ENCODE peak calls at places on chromosomes 3 and 15, in five cellular contexts. I is sigmoid colon; J is CD8-positive, alpha-beta memory T cell; L is uterus; U is IMR-90. Y is an unnamed sample. For H3K4me1 and H3K27me3, the result is how much of the 10 kb centered on the place peaks cover.

GRCh38 chr15:70976856-70977255 is 84.2 kb downstream of the LRRC49 start:
- DNase-seq in U (peak), L (no peak), J (no peak), I (no peak), Y (no peak)

GRCh38 chr3:40211579-40211978 is 97.9 kb upstream of the EIF1B start:
- DNase-seq in J (no peak), L (no peak), I (no peak), U (no peak), Y (no peak)

GRCh38 chr3:146883292-146883691 is 278.1 kb upstream of the PLSCR5 start:
- DNase-seq in I (no peak), U (no peak), J (no peak), L (no peak), Y (no peak)

GRCh38 chr3:105351821-105352220 is 14.9 kb upstream of the ALCAM start:
- DNase-seq in U (peak), J (no peak), I (no peak), L (no peak), Y (no peak)

GRCh38 chr3:10437272-10437994 is 68.0 kb downstream of the ATP2B2 start:
- DNase-seq in L (no peak), J (peak), U (peak), I (no peak), Y (peak)

GRCh38 chr15:101127503-101128076 is 124.3 kb downstream of the CHSY1 start:
- DNase-seq in U (peak), L (peak), J (peak), I (peak), Y (peak)

GRCh38 chr15:27545494-27546255 is 553.4 kb downstream of the OCA2 start:
- DNase-seq in I (no peak), L (no peak), J (no peak), U (no peak), Y (no peak)

GRCh38 chr3:38828681-38829080 is 12.7 kb upstream of the SCN10A start:
- DNase-seq in J (no peak), U (no peak), I (no peak), L (no peak), Y (no peak)

GRCh38 chr3:88991496-88991895 is 115.9 kb upstream of the EPHA3 start:
- DNase-seq in J (no peak), L (no peak), I (no peak), U (peak), Y (no peak)

GRCh38 chr15:26758079-26758478 is 14.8 kb downstream of the GABRB3 start:
- DNase-seq in J (no peak), U (no peak), I (no peak), L (no peak), Y (no peak)

GRCh38 chr3:26630669-26631384 is 8.3 kb downstream of the LRRC3B start:
- DNase-seq in I (no peak), J (no peak), L (no peak), U (no peak), Y (no peak)

GRCh38 chr3:170057550-170057949 is 19.8 kb downstream of the GPR160 start:
- DNase-seq in U (no peak), J (no peak), I (no peak), L (no peak), Y (no peak)

GRCh38 chr3:46947981-46948791 is 28.4 kb downstream of the CCDC12 start:
- DNase-seq in L (no peak), U (peak), J (peak), I (no peak), Y (peak)

GRCh38 chr3:53192608-53193007 is 31.6 kb downstream of the PRKCD start:
- DNase-seq in U (no peak), L (no peak), J (no peak), I (no peak), Y (no peak)

GRCh38 chr3:45795509-45795881 is 841 bp downstream of the SLC6A20 start:
- DNase-seq in J (no peak), L (no peak), I (no peak), U (peak), Y (no peak)

GRCh38 chr3:74267583-74268184 is 346.8 kb downstream of the CNTN3 start:
- DNase-seq in J (no peak), L (no peak), I (no peak), U (peak), Y (no peak)

GRCh38 chr15:68210821-68211655 is 5.9 kb upstream of the CALML4 start:
- DNase-seq in I (peak), U (peak), L (peak), J (peak), Y (peak)

GRCh38 chr3:192564611-192565010 is 162.7 kb downstream of the FGF12 start:
- DNase-seq in U (no peak), L (no peak), I (no peak), J (no peak), Y (no peak)

GRCh38 chr3:192566706-192567290 is 160.5 kb downstream of the FGF12 start:
- DNase-seq in U (peak), L (peak), I (peak), J (peak), Y (peak)

GRCh38 chr3:192563417-192563816 is 163.9 kb downstream of the FGF12 start:
- DNase-seq in I (no peak), U (no peak), L (no peak), J (no peak), Y (no peak)
- H3K4me1 ChIP-seq in I (under half), U (under half), L (under half), J (under half), Y (under half)

DNA sequence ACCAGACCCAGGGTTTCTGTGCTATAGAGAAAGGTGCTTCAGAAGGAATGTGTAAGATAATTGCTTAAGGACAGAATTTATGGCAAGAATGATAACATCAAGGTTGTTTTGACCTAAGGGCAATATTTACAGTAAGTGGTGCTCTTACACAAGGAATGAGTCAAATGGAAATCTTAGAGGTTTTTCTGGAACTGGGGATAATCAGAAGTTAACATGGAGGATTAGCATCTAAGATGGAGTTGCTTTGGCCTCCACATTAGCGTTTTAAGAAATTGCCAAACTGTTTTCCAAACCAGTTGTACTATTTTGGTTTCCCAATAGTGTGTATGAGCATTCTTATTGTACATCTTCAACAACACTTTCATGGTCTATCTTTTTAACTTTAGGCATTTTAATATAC is 3.1 kb downstream of the WDR93 start:
- DNase-seq in J (no peak), U (no peak), L (no peak), I (no peak), Y (no peak)
- H3K27me3 ChIP-seq in J (under half), U (under half), L (under half), I (under half), Y (under half)

GRCh38 chr3:33579181-33579510 is 138.9 kb downstream of the CLASP2 start:
- DNase-seq in J (no peak), I (no peak), L (no peak), U (no peak), Y (no peak)

GRCh38 chr3:33579843-33580242 is 138.2 kb downstream of the CLASP2 start:
- DNase-seq in L (no peak), I (no peak), U (no peak), J (no peak), Y (no peak)

GRCh38 chr3:33577173-33577572 is 137.0 kb upstream of the UBP1 start:
- DNase-seq in L (no peak), I (no peak), U (no peak), J (no peak), Y (no peak)

GRCh38 chr3:33578325-33579180 is 138.3 kb upstream of the UBP1 start:
- DNase-seq in J (no peak), U (peak), L (no peak), I (no peak), Y (no peak)

GRCh38 chr3:33577588-33577987 is 137.4 kb upstream of the UBP1 start:
- DNase-seq in U (no peak), I (no peak), J (no peak), L (no peak), Y (no peak)
- H3K4me1 ChIP-seq in U (under half), I (under half), J (under half), L (under half), Y (under half)

GRCh38 chr3:64188810-64189560 is 36.3 kb downstream of the PRICKLE2 start:
- DNase-seq in L (peak), J (no peak), U (peak), I (peak), Y (no peak)

GRCh38 chr3:64187065-64187959 is 38.0 kb downstream of the PRICKLE2 start:
- DNase-seq in J (no peak), I (peak), U (peak), L (peak), Y (no peak)

GRCh38 chr3:64186667-64187064 is 38.6 kb downstream of the PRICKLE2 start:
- DNase-seq in L (no peak), I (no peak), J (no peak), U (no peak), Y (no peak)

GRCh38 chr3:64191822-64192221 is 33.4 kb downstream of the PRICKLE2 start:
- DNase-seq in I (no peak), L (no peak), U (no peak), J (no peak), Y (no peak)

GRCh38 chr3:64190517-64191515 is 34.5 kb downstream of the PRICKLE2 start:
- DNase-seq in J (no peak), L (no peak), U (peak), I (no peak), Y (no peak)
- H3K27me3 ChIP-seq in J (under half), L (under half), U (under half), I (under half), Y (under half)

GRCh38 chr3:149340310-149340933 is 7.0 kb upstream of the TM4SF18 start:
- DNase-seq in U (peak), L (no peak), I (no peak), J (no peak), Y (no peak)
- H3K4me1 ChIP-seq in U (under half), L (under half), I (under half), J (under half), Y (under half)

DNA sequence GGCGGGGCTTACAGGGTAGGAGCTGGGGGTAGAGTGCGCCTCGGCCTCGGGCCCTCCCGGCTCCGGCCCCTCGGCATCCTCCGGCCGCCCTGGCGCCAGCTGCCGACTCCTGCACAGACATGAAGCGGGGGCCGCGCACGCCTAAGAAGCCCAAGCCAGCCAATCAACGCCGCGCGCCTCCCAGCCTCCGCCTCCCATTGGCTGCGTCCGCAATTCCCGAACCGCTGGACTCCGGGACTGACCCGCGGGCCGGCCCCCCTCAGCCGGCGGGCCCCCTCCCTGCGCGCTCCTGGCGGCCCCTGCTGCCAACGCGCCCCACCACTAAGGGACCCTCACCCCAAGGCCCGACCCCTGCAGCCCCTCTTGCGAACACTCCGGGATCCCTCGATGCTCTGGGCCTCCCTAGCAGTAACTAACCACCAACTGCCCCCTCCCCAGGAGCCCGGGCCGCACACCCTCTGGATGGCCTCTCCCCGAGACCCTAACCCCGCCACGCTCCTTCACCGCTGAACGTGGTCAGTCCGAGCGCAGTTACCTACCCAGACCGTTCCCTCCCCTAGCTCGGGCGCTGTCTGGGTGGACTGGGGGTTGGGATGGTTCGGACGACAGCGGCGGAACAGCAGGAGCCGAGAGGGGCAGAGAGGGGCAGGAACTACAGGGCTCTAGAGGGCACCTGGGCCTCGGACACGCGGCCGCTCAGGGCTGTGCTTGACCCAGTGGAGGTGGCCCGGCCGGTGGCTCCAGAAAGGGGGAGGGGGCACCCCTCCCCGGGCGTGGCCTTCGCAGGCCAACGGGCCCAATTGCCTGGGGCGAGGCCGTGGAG is 5.0 kb downstream of the GATA2 start:
- DNase-seq in J (no peak), L (peak), I (peak), U (peak), Y (no peak)
- H3K27me3 ChIP-seq in J (half or more), L (under half), I (half or more), U (under half), Y (half or more)

DNA sequence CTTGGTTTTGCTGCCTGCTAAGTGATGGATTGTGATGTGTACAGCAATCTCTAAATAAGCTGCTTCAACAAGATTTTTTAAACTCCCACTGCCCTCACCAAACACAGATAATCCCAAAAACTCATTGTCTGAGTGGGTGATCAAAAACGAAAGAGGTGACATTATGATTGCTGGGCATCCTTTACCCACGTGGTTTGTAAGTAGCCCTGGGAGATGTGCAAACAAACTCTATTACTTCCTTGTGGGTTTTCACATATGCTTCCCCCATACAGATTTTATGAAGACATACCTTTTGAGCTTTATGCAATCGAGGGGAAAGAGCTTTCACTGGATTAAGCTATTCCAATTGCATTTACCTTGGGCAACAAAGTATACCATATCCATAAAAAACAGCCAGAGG is 1000.4 kb downstream of the FHIT start:
- DNase-seq in I (no peak), U (no peak), L (no peak), J (no peak), Y (no peak)
- H3K4me1 ChIP-seq in I (under half), U (under half), L (under half), J (under half), Y (under half)

GRCh38 chr15:52772766-52773165 is 17.4 kb downstream of the ONECUT1 start:
- DNase-seq in U (no peak), J (no peak), I (no peak), L (no peak), Y (no peak)

GRCh38 chr15:52783191-52783829 is 6.8 kb downstream of the ONECUT1 start:
- DNase-seq in J (no peak), U (no peak), L (no peak), I (no peak), Y (no peak)

GRCh38 chr15:52782514-52782913 is 7.6 kb downstream of the ONECUT1 start:
- DNase-seq in J (no peak), I (no peak), U (no peak), L (no peak), Y (no peak)

GRCh38 chr15:52780172-52780980 is 9.8 kb downstream of the ONECUT1 start:
- DNase-seq in L (peak), I (no peak), J (peak), U (peak), Y (peak)

DNA sequence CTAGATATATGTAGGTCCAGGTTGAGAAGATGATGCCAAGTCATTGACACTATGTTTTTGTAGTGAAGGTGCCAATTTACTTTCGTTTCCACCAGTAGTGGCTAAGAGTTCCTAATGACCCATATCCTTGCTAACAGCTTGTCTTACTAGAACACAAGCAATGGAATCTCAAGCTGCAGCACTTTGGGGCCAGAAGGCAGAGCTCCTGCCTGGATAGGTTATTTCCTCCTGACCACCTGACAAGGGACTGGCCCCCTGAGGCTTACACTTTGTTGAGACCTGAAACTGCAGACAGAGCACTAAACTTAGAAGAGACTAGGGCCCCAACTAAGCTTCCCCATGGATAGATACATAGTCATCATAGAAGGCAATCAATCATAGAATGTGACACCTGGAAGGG is 11.7 kb downstream of the ONECUT1 start:
- DNase-seq in L (no peak), I (no peak), J (no peak), U (no peak), Y (no peak)
- H3K27me3 ChIP-seq in L (under half), I (under half), J (under half), U (under half), Y (under half)

Y was measured in CD8-positive, alpha-beta T cell.